ENCODE peak calls at places on chromosomes 11 and 22, in six cellular contexts. T is stimulated activated CD4-positive, alpha-beta T cell treated with anti-CD3 and anti-CD28 coated beads, Interleukin-12 subunit alpha, Interleukin-12 subunit beta, amount 100 ng/mL, for 24 hours; Z is T-cell; A is NCI-H774; W is sigmoid colon; E is left lung. H is an unnamed sample.

GRCh38 chr11:31509017-31509411 is 408 bp downstream of the IMMP1L start:
- DNase-seq in T (no peak), Z (no peak), A (no peak), W (no peak), E (no peak), H (no peak)

GRCh38 chr22:24400037-24400725 is 27.2 kb upstream of the ADORA2A start:
- DNase-seq in T (no peak), Z (no peak), A (no peak), W (no peak), E (no peak), H (no peak)

GRCh38 chr11:6397156-6397555 is 6.9 kb downstream of the SMPD1 start:
- DNase-seq in T (no peak), Z (no peak), A (no peak), W (no peak), E (no peak), H (no peak)

GRCh38 chr11:59053387-59053786 is 32.7 kb upstream of the GLYATL1B start:
- DNase-seq in T (peak; percentile 56), Z (peak; percentile 73), A (no peak), W (peak; percentile 75), E (peak; percentile 79), H (peak; percentile 90)

GRCh38 chr22:22999473-22999872 is 70.8 kb upstream of the GNAZ start:
- DNase-seq in T (no peak), Z (no peak), A (no peak), W (no peak), E (no peak), H (no peak)

GRCh38 chr22:43127166-43127908 is 15.9 kb downstream of the MCAT start:
- DNase-seq in T (no peak), Z (no peak), A (no peak), W (no peak), E (no peak), H (no peak)

GRCh38 chr22:33917744-33918406 is 2.4 kb downstream of the LARGE1 start:
- DNase-seq in T (no peak), Z (no peak), A (no peak), W (no peak), E (no peak), H (no peak)

GRCh38 chr22:44289429-44290171 is 23.2 kb downstream of the SHISAL1 start:
- DNase-seq in T (no peak), Z (no peak), A (no peak), W (no peak), E (peak; percentile 68), H (no peak)

GRCh38 chr11:3674189-3674588 is 3.0 kb upstream of the CHRNA10 start:
- DNase-seq in T (no peak), Z (no peak), A (no peak), W (no peak), E (no peak), H (no peak)

GRCh38 chr11:11843642-11844041 is 1.9 kb downstream of the USP47 start:
- DNase-seq in T (no peak), Z (no peak), A (no peak), W (no peak), E (no peak), H (no peak)

GRCh38 chr11:71542856-71543743 is 5.1 kb upstream of the KRTAP5-9 start:
- DNase-seq in T (no peak), Z (no peak), A (no peak), W (no peak), E (no peak), H (no peak)

GRCh38 chr11:70220920-70221319 is 17.8 kb downstream of the FADD start:
- DNase-seq in T (no peak), Z (no peak), A (no peak), W (no peak), E (no peak), H (no peak)

GRCh38 chr22:49018601-49019000 is 809.1 kb downstream of the BRD1 start:
- DNase-seq in T (no peak), Z (no peak), A (no peak), W (peak; percentile 57), E (no peak), H (peak; percentile 68)

GRCh38 chr22:25404923-25405853 is 159.3 kb upstream of the GRK3 start:
- DNase-seq in T (peak; percentile 15), Z (peak; percentile 45), A (no peak), W (peak; percentile 88), E (peak; percentile 99), H (peak; percentile 93)

GRCh38 chr11:47858169-47858543 is 10.0 kb upstream of the NUP160 start:
- DNase-seq in T (no peak), Z (no peak), A (no peak), W (no peak), E (no peak), H (no peak)

GRCh38 chr22:20571531-20572007 is 64.2 kb downstream of the MED15 start:
- DNase-seq in T (no peak), Z (peak; percentile 53), A (no peak), W (no peak), E (no peak), H (no peak)

GRCh38 chr11:13105237-13105844 is 96.2 kb downstream of the RASSF10 start:
- DNase-seq in T (no peak), Z (no peak), A (peak; percentile 86), W (no peak), E (no peak), H (no peak)

GRCh38 chr11:907668-908067 is 2.9 kb downstream of the CHID1 start:
- DNase-seq in T (no peak), Z (no peak), A (no peak), W (no peak), E (no peak), H (no peak)

GRCh38 chr22:43060213-43060612 is 29.0 kb downstream of the TTLL1 start:
- DNase-seq in T (peak; percentile 5), Z (peak; percentile 20), A (no peak), W (no peak), E (no peak), H (no peak)

GRCh38 chr11:8766043-8766992 is 83.7 kb downstream of the RPL27A start:
- DNase-seq in T (no peak), Z (no peak), A (no peak), W (no peak), E (no peak), H (no peak)

GRCh38 chr11:74288161-74288560 is 23.3 kb downstream of the P4HA3 start:
- DNase-seq in T (no peak), Z (no peak), A (no peak), W (no peak), E (no peak), H (no peak)

GRCh38 chr22:29202231-29203192 is 3.2 kb upstream of the EMID1 start:
- DNase-seq in T (peak; percentile 5), Z (peak; percentile 18), A (no peak), W (no peak), E (peak; percentile 84), H (peak; percentile 88)

GRCh38 chr22:42716221-42716620 is 4.4 kb downstream of the A4GALT start:
- DNase-seq in T (no peak), Z (no peak), A (no peak), W (no peak), E (no peak), H (no peak)

GRCh38 chr22:44578516-44579230 is 80.6 kb upstream of the RTL6 start:
- DNase-seq in T (no peak), Z (no peak), A (no peak), W (peak; percentile 50), E (peak; percentile 13), H (no peak)

GRCh38 chr11:96097844-96098421 is 174.0 kb upstream of the MTMR2 start:
- DNase-seq in T (no peak), Z (no peak), A (no peak), W (no peak), E (no peak), H (no peak)

GRCh38 chr22:32318361-32318760 is 39.3 kb upstream of the RFPL3 start:
- DNase-seq in T (no peak), Z (no peak), A (no peak), W (no peak), E (no peak), H (peak; percentile 28)

GRCh38 chr11:113255096-113255495 is 59.3 kb upstream of the TTC12 start:
- DNase-seq in T (no peak), Z (no peak), A (no peak), W (no peak), E (no peak), H (no peak)

GRCh38 chr11:64220798-64221197 is 5.2 kb downstream of the TRPT1 start:
- DNase-seq in T (no peak), Z (no peak), A (no peak), W (no peak), E (no peak), H (peak; percentile 79)

GRCh38 chr22:19004471-19004870 is 68.4 kb upstream of the PRODH start:
- DNase-seq in T (no peak), Z (no peak), A (no peak), W (no peak), E (no peak), H (no peak)

GRCh38 chr22:30273196-30273595 is 6.5 kb upstream of the OSM start:
- DNase-seq in T (no peak), Z (no peak), A (no peak), W (no peak), E (no peak), H (no peak)

GRCh38 chr11:64622681-64623080 is 31.7 kb downstream of the SLC22A12 start:
- DNase-seq in T (no peak), Z (no peak), A (no peak), W (no peak), E (no peak), H (no peak)